ENCODE peak calls at places on chromosomes 2 and 18, in four cellular contexts. L is K562, R is HCT116, X is HepG2. E is an unnamed sample.

GRCh38 chr2:219766658-219767057 is 139.2 kb downstream of the SLC4A3 start:
- DNase-seq in L (no peak), X (no peak), R (no peak), E (no peak)

GRCh38 chr2:219569635-219570034 is 1.7 kb downstream of the OBSL1 start:
- DNase-seq in X (no peak), L (no peak), R (no peak), E (no peak)

GRCh38 chr2:182854405-182855105 is 11.9 kb downstream of the FRZB start:
- DNase-seq in X (no peak), R (no peak), L (no peak), E (no peak)

GRCh38 chr2:176491172-176491904 is 222.1 kb downstream of the MTX2 start:
- DNase-seq in X (no peak), L (peak; percentile 76), R (no peak), E (no peak)

GRCh38 chr2:237026981-237027711 is 58.5 kb upstream of the COPS8 start:
- DNase-seq in R (peak; percentile 29), L (peak; percentile 20), X (peak; percentile 45), E (peak; percentile 25)

GRCh38 chr2:9336534-9337354 is 86.6 kb downstream of the ITGB1BP1 start:
- DNase-seq in L (peak; percentile 82), R (no peak), X (peak; percentile 93), E (no peak)

GRCh38 chr18:35095983-35096676 is 54.9 kb downstream of the MAPRE2 start:
- DNase-seq in L (no peak), X (no peak), R (no peak), E (no peak)

GRCh38 chr2:145027073-145027459 is 507.1 kb upstream of the ZEB2 start:
- DNase-seq in R (no peak), L (no peak), X (no peak), E (no peak)

GRCh38 chr2:182824056-182824758 is 42.2 kb downstream of the FRZB start:
- DNase-seq in R (no peak), L (no peak), X (no peak), E (no peak)

GRCh38 chr18:79532690-79533058 is 136.9 kb downstream of the NFATC1 start:
- DNase-seq in R (no peak), L (no peak), X (no peak), E (no peak)

GRCh38 chr18:51537487-51537886 is 340.0 kb upstream of the MEX3C start:
- DNase-seq in L (no peak), X (no peak), R (no peak), E (no peak)

GRCh38 chr2:95305341-95306058 is 8.4 kb downstream of the KCNIP3 start:
- DNase-seq in L (no peak), X (peak; percentile 48), R (no peak), E (no peak)

GRCh38 chr18:49017813-49018552 is 67.2 kb upstream of the SMAD7 start:
- DNase-seq in R (no peak), X (no peak), L (no peak), E (no peak)

GRCh38 chr18:6058941-6059340 is 163.6 kb upstream of the TMEM200C start:
- DNase-seq in X (peak; percentile 9), R (no peak), L (no peak), E (no peak)

GRCh38 chr2:104860141-104860790 is 6.4 kb downstream of the POU3F3 start:
- DNase-seq in L (no peak), R (no peak), X (no peak), E (no peak)

GRCh38 chr2:104863229-104863584 is 9.3 kb downstream of the POU3F3 start:
- DNase-seq in R (no peak), X (no peak), L (no peak), E (no peak)

GRCh38 chr2:104859310-104860130 is 5.6 kb downstream of the POU3F3 start:
- DNase-seq in X (no peak), R (no peak), L (no peak), E (no peak)

GRCh38 chr2:104862061-104862941 is 8.4 kb downstream of the POU3F3 start:
- DNase-seq in L (no peak), X (no peak), R (no peak), E (no peak)

GRCh38 chr2:104861295-104862060 is 7.6 kb downstream of the POU3F3 start:
- DNase-seq in R (no peak), X (no peak), L (no peak), E (no peak)
- H3K4me3 ChIP-seq in R (no peak overlapping the region), X (no peak overlapping the region), L (no peak overlapping the region), E (no peak overlapping the region)

GRCh38 chr2:19577668-19578067 is 219.2 kb upstream of the OSR1 start:
- DNase-seq in L (no peak), X (no peak), R (no peak), E (no peak)
- TF ChIP-seq TCF7L2 in L (no peak), X (no peak), R (no peak), E (no peak)

GRCh38 chr2:73896362-73897239 is 3.8 kb downstream of the ACTG2 start:
- DNase-seq in X (no peak), L (no peak), R (no peak), E (no peak)

GRCh38 chr2:73894475-73894850 is 1.7 kb downstream of the ACTG2 start:
- DNase-seq in X (no peak), R (no peak), L (no peak), E (no peak)

GRCh38 chr2:73893764-73894474 is 1.1 kb downstream of the ACTG2 start:
- DNase-seq in R (no peak), L (no peak), X (no peak), E (no peak)

GRCh38 chr2:73894877-73895276 is 2.1 kb downstream of the ACTG2 start:
- DNase-seq in L (no peak), X (no peak), R (no peak), E (no peak)

DNA sequence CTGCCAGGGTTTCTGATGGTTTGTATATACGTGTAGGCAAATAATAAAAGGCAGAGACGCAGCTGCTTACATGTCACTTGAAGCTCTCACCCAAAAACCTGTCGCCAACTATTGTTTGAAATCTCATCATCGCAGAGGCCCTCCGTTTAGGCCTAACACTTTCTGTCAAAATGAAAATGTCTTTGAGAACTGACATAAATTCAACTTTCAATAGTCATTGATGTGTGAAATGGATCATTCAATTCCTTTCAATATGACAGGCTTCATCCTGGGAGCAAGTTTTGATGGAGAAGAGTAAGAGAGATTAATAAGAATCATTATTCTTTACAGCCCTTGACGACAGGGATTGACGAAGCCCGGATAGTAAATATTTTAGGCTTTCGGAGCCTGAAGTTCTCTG is 2.7 kb downstream of the ACTG2 start:
- DNase-seq in L (no peak), X (no peak), R (no peak), E (no peak)
- H3K4me1 ChIP-seq in L (no peaks in the 10 kb centered on the region), X (peaks cover 23% of the 10 kb centered on the region), R (no peaks in the 10 kb centered on the region), E (no peaks in the 10 kb centered on the region)

DNA sequence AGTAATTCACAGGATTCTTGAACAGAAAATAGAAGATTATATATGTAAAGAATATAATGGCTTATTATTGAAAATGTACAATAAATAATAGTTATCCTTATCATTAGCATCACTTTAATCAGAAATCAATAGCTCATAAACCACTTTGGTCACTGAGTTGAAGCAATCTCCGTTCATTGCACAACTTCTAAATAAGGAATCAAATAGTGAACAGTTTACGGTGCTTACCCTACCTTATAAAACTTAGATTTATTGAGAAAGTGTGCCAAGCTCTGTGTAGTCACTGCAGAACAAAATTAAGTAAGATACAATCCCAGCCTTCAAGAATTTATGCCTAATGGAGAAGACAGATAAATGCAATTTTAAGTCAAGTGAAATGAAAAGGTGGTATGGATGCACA is 6.7 kb downstream of the VSNL1 start:
- DNase-seq in X (no peak), R (no peak), L (no peak), E (no peak)
- H3K4me3 ChIP-seq in X (peak overlapping the region; percentile 59), R (no peak overlapping the region), L (no peak overlapping the region), E (no peak overlapping the region)

GRCh38 chr2:170524828-170525565 is 190.1 kb upstream of the SP5 start:
- DNase-seq in L (no peak), R (no peak), X (no peak), E (no peak)

GRCh38 chr2:170530284-170530745 is 184.8 kb upstream of the SP5 start:
- DNase-seq in L (no peak), X (peak; percentile 94), R (no peak), E (no peak)

GRCh38 chr2:170521299-170521698 is 193.8 kb upstream of the SP5 start:
- DNase-seq in R (no peak), X (no peak), L (no peak), E (no peak)

GRCh38 chr2:170523506-170523905 is 191.6 kb upstream of the SP5 start:
- DNase-seq in R (no peak), X (peak; percentile 44), L (no peak), E (no peak)

GRCh38 chr2:170525566-170525900 is 189.6 kb upstream of the SP5 start:
- DNase-seq in R (peak; percentile 71), L (no peak), X (peak; percentile 24), E (peak; percentile 15)
- TF ChIP-seq TCF7L2 in R (no peak), L (no peak), X (no peak), E (no peak)

GRCh38 chr18:55779461-55779710 is 191.4 kb upstream of the TCF4 start:
- DNase-seq in L (no peak), X (no peak), R (no peak), E (no peak)
- H3K4me1 ChIP-seq in L (no peaks in the 10 kb centered on the region), X (no peaks in the 10 kb centered on the region), R (no peaks in the 10 kb centered on the region), E (no peaks in the 10 kb centered on the region)